ENCODE peak calls at places on chromosomes 3 and 15, in eight cellular contexts. V, Z, E, X, U, D, A and M are unnamed samples.

GRCh38 chr15:83940136-83940535 is 286.2 kb downstream of the ADAMTSL3 start:
- DNase-seq in V (no peak), X (no peak), Z (no peak), A (no peak), U (no peak), D (no peak), E (no peak), M (no peak)

GRCh38 chr15:28098766-28099554 is at the start of gene OCA2:
- DNase-seq in X (peak), A (peak), Z (peak), E (no peak), D (peak), V (peak), U (no peak), M (peak)

GRCh38 chr15:96122077-96123027 is 208.1 kb upstream of the NR2F2 start:
- DNase-seq in U (no peak), V (no peak), D (no peak), X (no peak), Z (peak), E (no peak), A (no peak), M (peak)

GRCh38 chr3:7144696-7145308 is 283.9 kb downstream of the GRM7 start:
- DNase-seq in U (no peak), V (peak), A (no peak), E (no peak), Z (no peak), X (peak), D (no peak), M (peak)

GRCh38 chr3:81871358-81872152 is 110.1 kb upstream of the GBE1 start:
- DNase-seq in U (no peak), D (no peak), X (no peak), E (no peak), Z (peak), A (no peak), V (no peak), M (no peak)

GRCh38 chr15:98586066-98586465 is 62.3 kb upstream of the IGF1R start:
- DNase-seq in X (no peak), Z (no peak), E (peak), V (no peak), U (no peak), A (no peak), D (no peak), M (no peak)

GRCh38 chr3:21729888-21730459 is 21.0 kb downstream of the ZNF385D start:
- DNase-seq in X (no peak), U (no peak), V (no peak), Z (peak), A (no peak), D (no peak), E (no peak), M (no peak)

GRCh38 chr15:70121656-70122297 is 24.1 kb upstream of the TLE3 start:
- DNase-seq in E (peak), A (no peak), V (no peak), U (peak), X (peak), Z (peak), D (peak), M (no peak)

GRCh38 chr3:111956995-111957736 is 21.7 kb upstream of the ABHD10 start:
- DNase-seq in D (no peak), V (no peak), A (no peak), U (no peak), X (no peak), E (no peak), Z (peak), M (no peak)

GRCh38 chr3:194270627-194271458 is 80.3 kb downstream of the CPN2 start:
- DNase-seq in D (peak), E (peak), Z (peak), V (no peak), A (no peak), X (peak), U (peak), M (peak)

GRCh38 chr15:79985571-79985970 is 14.6 kb upstream of the BCL2A1 start:
- DNase-seq in U (no peak), E (no peak), X (no peak), A (no peak), D (no peak), Z (peak), V (no peak), M (no peak)

GRCh38 chr15:61794276-61794675 is 266.0 kb downstream of the VPS13C start:
- DNase-seq in X (no peak), V (no peak), U (no peak), E (no peak), D (no peak), A (no peak), Z (peak), M (no peak)
- H3K27ac ChIP-seq in X (no peak), V (no peak), U (no peak), E (no peak), D (no peak), A (no peak), Z (no peak), M (no peak)

DNA sequence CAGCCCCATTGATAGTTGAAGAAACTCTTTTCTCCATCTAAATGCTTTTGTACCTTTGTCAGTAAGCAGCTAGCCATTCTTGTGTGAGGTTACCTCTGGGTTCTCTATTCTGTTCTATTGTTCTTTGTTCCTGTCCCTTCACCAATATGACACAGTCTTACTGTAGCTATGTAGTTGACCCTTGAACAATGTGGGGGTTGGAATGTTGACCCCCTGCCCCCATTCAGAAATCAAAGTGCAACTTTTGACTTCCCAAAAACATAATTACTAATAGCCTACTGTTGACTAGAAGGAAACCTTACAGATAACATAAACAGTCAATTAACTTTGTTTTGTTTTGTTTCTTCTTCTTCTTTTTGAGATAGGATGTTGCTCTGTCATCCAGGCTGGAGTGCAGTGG is 18.7 kb downstream of the KLHL18 start:
- DNase-seq in E (no peak), V (no peak), X (no peak), A (no peak), Z (no peak), D (no peak), U (no peak), M (no peak)
- H3K27ac ChIP-seq in E (no peak), V (no peak), X (no peak), A (no peak), Z (no peak), D (no peak), U (no peak), M (no peak)

GRCh38 chr3:159991591-159991990 is 3.0 kb downstream of the IL12A start:
- DNase-seq in D (no peak), Z (no peak), V (no peak), X (no peak), E (no peak), A (no peak), U (no peak), M (no peak)

GRCh38 chr3:159987291-159987711 is 1.3 kb upstream of the IL12A start:
- DNase-seq in A (no peak), U (no peak), X (no peak), D (no peak), Z (no peak), V (no peak), E (no peak), M (no peak)

GRCh38 chr3:159992601-159993000 is 4.0 kb downstream of the IL12A start:
- DNase-seq in V (no peak), E (no peak), U (no peak), A (no peak), X (no peak), Z (no peak), D (no peak), M (no peak)

GRCh38 chr3:159989973-159990846 is 1.6 kb downstream of the IL12A start:
- DNase-seq in Z (no peak), E (no peak), D (no peak), U (no peak), V (no peak), X (no peak), A (no peak), M (no peak)

GRCh38 chr3:159988617-159989251 is at the start of gene IL12A:
- DNase-seq in E (peak), U (peak), V (peak), X (peak), Z (peak), A (peak), D (peak), M (peak)
- H3K27ac ChIP-seq in E (no peak), U (peak), V (peak), X (peak), Z (peak), A (peak), D (peak), M (peak)

DNA sequence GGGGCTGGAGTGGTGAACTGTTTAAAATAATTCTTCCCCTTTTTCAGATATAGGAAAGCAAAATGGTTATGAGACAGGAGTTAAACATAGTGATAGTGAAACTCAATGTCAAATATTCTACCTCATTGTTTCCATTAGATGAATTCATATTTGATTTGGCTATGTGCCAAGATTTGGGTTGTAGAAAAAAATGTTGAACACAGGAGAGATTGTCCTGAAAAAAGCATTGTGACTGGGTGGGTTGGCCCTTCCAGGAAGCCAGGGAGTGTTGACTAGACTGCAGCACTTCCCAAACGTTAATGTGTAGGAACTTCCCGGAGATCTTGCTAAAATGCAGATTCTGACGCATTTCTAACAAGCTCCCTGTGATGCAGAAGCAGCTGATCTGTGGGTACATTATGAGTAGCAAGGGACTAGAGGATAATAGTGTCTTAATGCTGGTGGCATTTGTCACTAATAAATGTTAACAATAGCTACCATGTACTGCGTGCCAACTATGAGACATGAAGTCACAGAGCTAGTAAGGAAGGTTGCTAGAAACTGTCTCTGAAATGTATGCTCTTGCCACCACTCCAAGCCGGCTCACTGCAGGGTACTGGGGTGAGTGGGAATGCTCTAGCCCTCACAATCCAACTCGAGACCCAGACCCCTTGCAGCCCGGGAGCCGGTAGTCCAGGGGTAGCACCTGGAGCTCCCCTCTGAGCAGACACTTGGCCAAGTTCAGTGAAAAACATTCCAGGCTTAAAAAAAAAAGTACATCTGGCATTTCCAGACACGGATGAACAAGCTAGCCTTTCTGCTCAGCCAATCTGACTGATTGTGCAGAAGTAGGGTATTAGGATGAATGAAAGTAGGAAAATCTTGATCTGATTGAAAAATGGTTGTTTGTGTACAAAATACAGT is 120.6 kb downstream of the CD47 start:
- DNase-seq in Z (peak), E (no peak), U (no peak), D (no peak), X (peak), V (no peak), A (no peak), M (peak)
- H3K27ac ChIP-seq in Z (no peak), E (no peak), U (no peak), D (no peak), X (peak), V (no peak), A (no peak), M (no peak)